ENCODE peak calls at places on chromosomes 2 and 18, in seven cellular contexts. U is heart right ventricle, S is progenitor cell of endocrine pancreas, F is posterior cingulate gyrus, V is A172, Z is osteocyte, M is amniotic stem cell. C is an unnamed sample.

GRCh38 chr18:10139783-10140410 is 226.1 kb downstream of the VAPA start:
- DNase-seq in M (peak), U (no peak), F (no peak), S (no peak), V (peak), Z (peak), C (no peak)

GRCh38 chr2:60852282-60852860 is 29.0 kb upstream of the REL start:
- DNase-seq in F (no peak), Z (no peak), S (no peak), U (no peak), V (no peak), M (no peak), C (peak)

GRCh38 chr2:74491671-74492544 is 7.5 kb downstream of the LBX2 start:
- DNase-seq in M (no peak), S (no peak), U (no peak), Z (no peak), V (no peak), F (no peak), C (no peak)

GRCh38 chr2:121415727-121416126 is 115.0 kb upstream of the RNU4ATAC start:
- DNase-seq in Z (no peak), V (no peak), U (no peak), M (no peak), F (no peak), S (no peak), C (no peak)

GRCh38 chr2:240933048-240933965 is 27.2 kb downstream of the CROCC2 start:
- DNase-seq in F (peak), S (peak), U (peak), M (no peak), V (no peak), Z (peak), C (peak)

GRCh38 chr2:219689676-219690628 is 62.5 kb downstream of the SLC4A3 start:
- DNase-seq in F (no peak), M (no peak), V (peak), Z (no peak), U (no peak), S (no peak), C (no peak)

GRCh38 chr2:202752071-202752470 is 117.3 kb downstream of the FAM117B start:
- DNase-seq in U (no peak), S (no peak), V (no peak), F (no peak), Z (no peak), M (no peak), C (no peak)

GRCh38 chr2:9780368-9781130 is 62.7 kb upstream of the TAF1B start:
- DNase-seq in S (no peak), M (no peak), F (no peak), Z (no peak), U (no peak), V (no peak), C (no peak)

GRCh38 chr2:201854221-201854801 is 48.0 kb downstream of the CDK15 start:
- DNase-seq in V (peak), M (peak), S (no peak), U (no peak), F (no peak), Z (no peak), C (no peak)

GRCh38 chr2:200618590-200619021 is 32.8 kb downstream of the AOX1 start:
- DNase-seq in S (no peak), Z (no peak), F (no peak), U (no peak), V (no peak), M (no peak), C (no peak)

GRCh38 chr2:204544961-204545860 is at the start of gene PARD3B:
- DNase-seq in V (peak), S (peak), Z (peak), U (peak), F (peak), M (peak), C (peak)

C was measured in aorta.